ENCODE peak calls at places on chromosomes 4 and X, in nine cellular contexts. A is HCT116, J is cardiac muscle cell, M is upper lobe of left lung, D is A673, T is dorsolateral prefrontal cortex, P is AG04449, L is endodermal cell, F is body of pancreas. I is an unnamed sample.

GRCh38 chrX:116240446-116240845 is 69.9 kb downstream of the AGTR2 start:
- DNase-seq in M (no peak), J (no peak), D (no peak), L (no peak), A (no peak), P (no peak), T (no peak), F (peak), I (no peak)

GRCh38 chr4:25343671-25344070 is 31.1 kb downstream of the ZCCHC4 start:
- DNase-seq in D (no peak), L (no peak), F (no peak), J (no peak), P (no peak), A (no peak), M (no peak), T (no peak), I (no peak)

GRCh38 chr4:156775803-156776202 is 195.8 kb downstream of the PDGFC start:
- DNase-seq in A (no peak), M (peak), T (no peak), D (no peak), J (no peak), P (no peak), L (no peak), F (no peak), I (no peak)

GRCh38 chr4:155322782-155323181 is 54.0 kb downstream of the MAP9 start:
- DNase-seq in F (no peak), A (no peak), P (no peak), L (no peak), M (no peak), J (no peak), T (no peak), D (no peak), I (no peak)

GRCh38 chr4:108743021-108743420 is 19.8 kb downstream of the ETNPPL start:
- DNase-seq in P (no peak), A (no peak), T (peak), F (no peak), L (peak), D (peak), M (no peak), J (no peak), I (no peak)

GRCh38 chrX:16524327-16524726 is 125.6 kb upstream of the S100G start:
- DNase-seq in F (no peak), M (no peak), P (no peak), L (no peak), A (no peak), T (no peak), D (no peak), J (no peak), I (no peak)

GRCh38 chr4:139576219-139576618 is 20.2 kb upstream of the SETD7 start:
- DNase-seq in M (no peak), D (peak), L (no peak), T (no peak), P (no peak), F (no peak), A (no peak), J (peak), I (no peak)

GRCh38 chr4:86529450-86529849 is 64.7 kb upstream of the PTPN13 start:
- DNase-seq in T (no peak), M (peak), A (no peak), P (no peak), L (no peak), D (no peak), F (no peak), J (no peak), I (no peak)

GRCh38 chr4:7252510-7253340 is 60.4 kb downstream of the SORCS2 start:
- DNase-seq in J (no peak), P (no peak), A (no peak), T (no peak), D (no peak), L (no peak), F (no peak), M (no peak), I (no peak)

GRCh38 chr4:186554890-186555827 is at the start of gene MTNR1A:
- DNase-seq in P (no peak), T (no peak), D (peak), L (peak), M (no peak), F (peak), J (peak), A (no peak), I (no peak)

GRCh38 chr4:157994863-157995262 is 178.0 kb downstream of the GASK1B start:
- DNase-seq in M (no peak), T (no peak), F (peak), L (no peak), P (no peak), J (peak), D (no peak), A (no peak), I (no peak)

GRCh38 chrX:107304141-107304540 is 97.7 kb downstream of the DNAAF6 start:
- DNase-seq in A (no peak), T (no peak), D (no peak), L (no peak), M (no peak), P (no peak), J (no peak), F (no peak), I (no peak)

GRCh38 chr4:174394915-174395314 is 111.2 kb downstream of the CEP44 start:
- DNase-seq in M (no peak), F (no peak), T (no peak), J (peak), A (no peak), D (no peak), L (no peak), P (no peak), I (no peak)

GRCh38 chr4:81919238-81919637 is 447.5 kb upstream of the RASGEF1B start:
- DNase-seq in L (peak), A (peak), T (no peak), P (no peak), F (no peak), M (no peak), D (peak), J (peak), I (no peak)
- TF ChIP-seq CTCF in L (peak), A (peak), T (no peak), P (no peak), F (no peak), M (no peak), D (peak), J (peak), I (no peak)

GRCh38 chr4:76305033-76305687 is 1.4 kb upstream of the STBD1 start:
- DNase-seq in T (no peak), L (no peak), M (no peak), D (no peak), A (no peak), F (no peak), P (no peak), J (no peak), I (no peak)
- H3K4me3 ChIP-seq in T (peak), L (peak), M (no peak), D (no peak), A (peak), F (no peak), P (peak), J (peak), I (peak)

GRCh38 chr4:120062663-120063195 is 3.9 kb downstream of the MAD2L1 start:
- DNase-seq in P (no peak), T (no peak), A (no peak), L (no peak), M (no peak), F (no peak), J (peak), D (no peak), I (no peak)
- TF ChIP-seq CTCF in P (no peak), T (no peak), A (no peak), L (no peak), M (no peak), F (no peak), J (no peak), D (no peak), I (no peak)

GRCh38 chr4:41432889-41433288 is 105.1 kb upstream of the LIMCH1 start:
- DNase-seq in M (no peak), L (peak), J (peak), D (peak), T (no peak), A (no peak), P (peak), F (no peak), I (no peak)
- H3K4me3 ChIP-seq in M (no peak), L (no peak), J (no peak), D (no peak), T (no peak), A (no peak), P (no peak), F (no peak), I (no peak)

DNA sequence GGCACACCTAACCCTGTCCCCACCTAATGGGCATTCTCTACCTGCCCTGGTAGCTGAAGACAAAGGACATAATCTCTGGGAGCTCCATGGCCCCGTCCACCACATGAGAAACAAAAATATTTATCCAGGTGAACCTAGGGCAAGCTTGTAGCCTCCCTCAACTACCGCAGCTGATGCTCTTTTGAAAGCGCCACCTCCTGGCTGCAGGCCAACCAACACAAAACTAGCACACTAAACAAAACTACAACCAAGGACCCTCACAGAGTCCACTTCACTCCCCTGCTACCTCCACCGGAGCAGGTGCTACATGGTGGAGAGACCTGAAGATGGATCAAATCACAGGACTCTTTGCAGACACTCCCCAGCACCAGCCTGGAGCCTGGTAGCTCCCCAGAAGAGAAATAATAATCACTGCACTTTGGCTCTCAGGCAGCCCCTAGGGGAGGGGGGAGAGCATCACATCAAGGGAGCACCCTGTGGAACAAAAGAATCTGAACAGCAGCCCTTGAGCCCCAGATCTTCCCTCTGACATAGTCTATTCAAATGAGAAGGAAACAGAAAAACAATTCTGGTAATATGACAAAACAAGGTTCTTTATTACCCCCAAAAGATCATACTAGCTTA is 111.3 kb upstream of the ATP8A1 start:
- DNase-seq in L (peak), A (no peak), T (no peak), F (no peak), M (no peak), P (no peak), D (no peak), J (no peak), I (no peak)
- TF ChIP-seq CTCF in L (peak), A (no peak), T (no peak), F (no peak), M (no peak), P (no peak), D (no peak), J (no peak), I (no peak)

GRCh38 chr4:1541449-1542225 is 135.4 kb upstream of the NKX1-1 start:
- DNase-seq in D (no peak), P (no peak), F (no peak), J (no peak), M (no peak), T (no peak), L (no peak), A (no peak), I (no peak)

GRCh38 chr4:1543976-1544375 is 137.7 kb upstream of the NKX1-1 start:
- DNase-seq in L (no peak), A (no peak), P (no peak), J (no peak), D (no peak), F (no peak), M (no peak), T (no peak), I (no peak)

GRCh38 chr4:1542226-1542490 is 135.9 kb upstream of the NKX1-1 start:
- DNase-seq in J (no peak), L (no peak), A (no peak), P (no peak), M (no peak), D (no peak), T (no peak), F (no peak), I (no peak)

GRCh38 chr4:1543561-1543960 is 137.3 kb upstream of the NKX1-1 start:
- DNase-seq in F (no peak), T (no peak), J (no peak), A (no peak), L (no peak), D (no peak), M (no peak), P (no peak), I (no peak)

DNA sequence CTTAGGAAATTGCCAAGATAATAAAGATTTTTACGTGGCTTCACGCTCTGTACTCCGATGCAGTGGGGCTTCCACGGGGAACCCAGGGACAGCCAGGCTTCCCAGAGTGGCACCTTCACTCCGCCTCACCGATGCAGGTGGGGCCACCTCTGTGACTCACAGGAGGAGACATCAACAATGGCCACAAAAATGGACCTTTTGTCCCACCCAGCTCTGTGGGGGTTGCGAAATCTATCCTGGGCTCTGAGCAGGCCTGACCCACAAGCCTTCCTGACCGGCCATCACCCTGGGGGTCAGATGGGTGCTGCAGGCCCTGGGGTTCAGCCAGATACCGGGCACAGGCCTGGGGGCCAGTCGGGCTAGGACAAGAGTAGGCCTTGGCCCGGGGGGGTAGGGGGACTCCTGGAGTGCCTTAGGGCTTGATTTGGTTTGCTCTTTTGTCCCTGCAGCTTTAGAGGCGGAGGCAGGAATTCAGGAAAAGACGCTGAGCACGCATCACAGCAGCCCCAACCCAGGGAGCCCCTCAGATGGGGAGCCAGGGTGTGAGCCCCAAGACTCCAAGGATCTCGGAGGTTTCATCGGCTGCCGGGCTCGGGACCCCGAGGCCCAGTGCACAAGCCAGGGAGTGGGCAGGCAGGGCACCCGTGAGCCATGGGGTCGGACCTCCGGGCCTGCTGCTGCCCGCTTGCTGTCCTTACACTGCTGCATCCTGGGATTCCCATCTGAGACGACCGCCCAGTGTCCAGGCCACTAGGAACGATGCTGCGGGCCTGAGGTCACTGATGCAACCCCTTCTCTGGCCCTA is 136.5 kb upstream of the NKX1-1 start:
- DNase-seq in P (no peak), D (no peak), T (no peak), L (no peak), A (no peak), M (no peak), F (no peak), J (no peak), I (no peak)
- H3K4me3 ChIP-seq in P (no peak), D (no peak), T (no peak), L (no peak), A (no peak), M (no peak), F (no peak), J (no peak), I (no peak)

GRCh38 chr4:5802565-5802964 is 90.3 kb downstream of the CRMP1 start:
- DNase-seq in L (no peak), P (no peak), D (no peak), F (no peak), A (no peak), M (no peak), J (no peak), T (no peak), I (no peak)

GRCh38 chr4:5805270-5805669 is 87.6 kb downstream of the CRMP1 start:
- DNase-seq in T (no peak), M (no peak), L (no peak), D (no peak), F (no peak), J (no peak), P (no peak), A (no peak), I (no peak)

GRCh38 chr4:5808081-5808741 is 84.7 kb downstream of the CRMP1 start:
- DNase-seq in M (no peak), A (no peak), L (no peak), P (no peak), J (peak), D (peak), F (no peak), T (no peak), I (no peak)

GRCh38 chr4:5801696-5802095 is 90.7 kb downstream of the EVC start:
- DNase-seq in T (no peak), J (no peak), A (no peak), F (no peak), P (no peak), L (no peak), M (no peak), D (no peak), I (no peak)

DNA sequence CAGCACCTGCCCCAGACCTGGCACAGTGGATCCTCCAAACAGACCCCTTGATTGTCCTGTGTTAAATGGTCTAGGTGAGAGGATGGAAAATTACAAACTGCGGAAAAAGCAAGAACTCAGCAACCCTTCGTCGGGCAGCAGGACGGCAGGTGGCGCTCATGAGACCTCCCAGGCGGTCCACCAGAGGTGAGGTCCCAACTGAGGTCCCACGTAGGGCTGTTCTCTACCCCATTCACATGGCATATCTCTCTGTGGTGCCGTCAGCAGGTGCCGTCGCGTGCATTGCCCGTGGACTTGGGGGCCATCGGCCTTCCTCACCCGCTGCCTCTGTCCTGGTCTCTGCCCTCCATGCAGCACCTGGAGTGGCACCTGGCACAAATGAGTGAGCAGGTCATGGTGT is 88.2 kb downstream of the CRMP1 start:
- DNase-seq in T (no peak), M (no peak), F (no peak), L (peak), P (no peak), A (no peak), D (no peak), J (no peak), I (no peak)
- TF ChIP-seq CTCF in T (no peak), M (no peak), F (no peak), L (peak), P (no peak), A (peak), D (no peak), J (no peak), I (no peak)

DNA sequence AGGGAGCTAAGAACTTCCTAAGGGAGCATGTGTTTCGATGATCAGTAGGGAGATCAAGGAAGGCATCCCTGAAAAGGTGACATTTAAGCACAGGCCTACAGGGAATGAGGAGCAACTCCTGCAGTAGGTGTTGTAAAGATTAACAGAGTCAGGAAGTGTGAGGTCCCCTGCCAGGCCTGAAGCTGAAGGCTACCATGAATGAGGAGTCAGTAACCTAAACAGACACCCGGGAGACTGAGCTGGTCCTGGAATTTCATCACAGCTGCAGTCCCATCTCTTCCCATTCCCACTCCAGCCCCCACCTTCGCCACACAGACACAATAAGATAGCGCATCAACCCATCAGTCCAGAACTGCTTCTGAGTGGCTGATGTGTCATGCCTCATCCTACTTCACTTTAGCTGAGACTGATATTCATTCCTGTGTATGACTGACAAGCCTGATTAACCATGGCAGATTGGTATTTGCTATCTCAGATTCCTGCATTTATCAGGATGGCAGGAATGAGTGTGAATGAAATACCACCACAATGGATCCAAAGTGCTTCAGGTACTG is 27.0 kb upstream of the EFNB1 start:
- DNase-seq in T (no peak), J (no peak), F (no peak), P (no peak), D (no peak), L (peak), M (no peak), A (no peak), I (no peak)
- H3K4me3 ChIP-seq in T (no peak), J (no peak), F (no peak), P (no peak), D (no peak), L (no peak), M (no peak), A (no peak), I (no peak)

GRCh38 chrX:31832263-31832662 is 760.4 kb upstream of the FTHL17 start:
- DNase-seq in L (no peak), T (no peak), D (no peak), M (no peak), A (no peak), F (no peak), P (no peak), J (no peak), I (no peak)
- TF ChIP-seq CTCF in L (no peak), T (no peak), D (no peak), M (no peak), A (no peak), F (no peak), P (no peak), J (no peak), I (no peak)

DNA sequence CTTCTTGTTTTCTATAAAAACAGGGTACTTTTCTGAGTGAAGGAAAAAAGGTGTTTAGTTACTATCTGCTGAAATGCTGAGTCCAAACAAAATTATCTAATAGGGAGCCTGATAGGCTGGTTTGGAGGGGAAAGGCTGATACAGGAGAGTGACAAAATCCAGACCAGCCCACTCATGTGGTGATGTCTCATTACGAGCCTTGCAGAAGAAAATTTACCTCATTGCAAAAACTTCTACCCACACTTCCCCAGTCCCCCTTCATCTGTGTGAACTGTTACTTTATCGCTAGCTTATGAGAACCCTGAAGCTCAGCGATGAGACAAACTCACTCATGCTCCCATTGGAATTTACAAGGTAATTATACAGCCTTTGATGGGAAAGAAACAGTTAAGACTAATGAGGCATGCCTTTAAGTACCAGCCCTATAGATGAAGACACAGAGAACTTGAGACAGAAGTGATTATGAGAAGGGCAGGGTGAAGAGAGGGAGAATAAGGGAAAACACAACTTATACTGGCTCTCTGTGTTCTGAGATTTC is 76.1 kb downstream of the ARHGAP6 start:
- DNase-seq in T (no peak), J (peak), M (no peak), P (no peak), F (no peak), L (no peak), D (no peak), A (no peak), I (no peak)
- H3K4me3 ChIP-seq in T (no peak), J (peak), M (no peak), P (no peak), F (no peak), L (no peak), D (no peak), A (no peak), I (no peak)

I was measured in coronary artery.